ENCODE peak calls at places on chromosomes 16 and 17, in seven cellular contexts. D is NCI-H2081 treated with DMSO at 0.1 percent for 48 hours, V is left ventricle myocardium inferior, I is HCT116, Q is naive B cell, E is GM12865, H is GM10248. M is an unnamed sample.

GRCh38 chr16:72013389-72013788 is 4.8 kb downstream of the DHODH start:
- DNase-seq in H (no peak), E (no peak), Q (no peak), D (no peak), I (no peak), V (peak), M (no peak)

GRCh38 chr17:55067697-55068439 is 99.3 kb downstream of the STXBP4 start:
- DNase-seq in H (no peak), V (no peak), Q (no peak), I (no peak), E (no peak), D (no peak), M (no peak)

GRCh38 chr17:35486920-35487727 is 38.6 kb upstream of the SLFN13 start:
- DNase-seq in I (no peak), H (peak), Q (peak), D (no peak), V (peak), E (peak), M (peak)

GRCh38 chr17:66373944-66374817 is 71.8 kb downstream of the PRKCA start:
- DNase-seq in D (peak), Q (no peak), E (no peak), V (peak), H (no peak), I (no peak), M (no peak)

GRCh38 chr16:30715777-30716445 is 16.9 kb downstream of the SRCAP start:
- DNase-seq in Q (no peak), E (peak), I (no peak), D (no peak), V (no peak), H (peak), M (no peak)

GRCh38 chr16:84947022-84947421 is 64.3 kb downstream of the ZDHHC7 start:
- DNase-seq in V (no peak), Q (no peak), D (no peak), H (no peak), I (no peak), E (no peak), M (no peak)

GRCh38 chr17:8629371-8630226 is 926 bp downstream of the MYH10 start:
- DNase-seq in E (no peak), D (no peak), V (peak), Q (no peak), I (no peak), H (peak), M (no peak)

GRCh38 chr17:63426041-63426916 is 19.8 kb downstream of the CYB561 start:
- DNase-seq in V (no peak), Q (no peak), I (no peak), H (no peak), D (no peak), E (no peak), M (no peak)

GRCh38 chr16:61936522-61936921 is 99.7 kb downstream of the CDH8 start:
- DNase-seq in V (no peak), Q (no peak), E (peak), H (no peak), D (no peak), I (no peak), M (no peak)